ENCODE peak calls at places on chromosomes 5 and 9, in five cellular contexts. One of them, this sample, is unnamed.

GRCh38 chr5:124803617-124804331 is 57.3 kb upstream of the ZNF608 start:
- DNase-seq in cardiac muscle cell: no peak
- DNase-seq in kidney tubule cell: no peak
- DNase-seq in islet precursor cell: no peak
- DNase-seq in NCI-H1105 treated with DMSO at 0.1 percent for 48 hours: no peak
- DNase-seq in this sample: no peak

GRCh38 chr9:33815781-33816180 is 1.2 kb upstream of the UBE2R2 start:
- DNase-seq in cardiac muscle cell: no peak
- DNase-seq in kidney tubule cell: no peak
- DNase-seq in islet precursor cell: no peak
- DNase-seq in NCI-H1105 treated with DMSO at 0.1 percent for 48 hours: no peak
- DNase-seq in this sample: no peak

GRCh38 chr9:80492221-80492620 is 920.5 kb downstream of the TLE4 start:
- DNase-seq in cardiac muscle cell: peak
- DNase-seq in kidney tubule cell: peak
- DNase-seq in islet precursor cell: no peak
- DNase-seq in NCI-H1105 treated with DMSO at 0.1 percent for 48 hours: peak
- DNase-seq in this sample: peak

GRCh38 chr9:117044241-117044640 is 357.1 kb downstream of the TRIM32 start:
- DNase-seq in cardiac muscle cell: no peak
- DNase-seq in kidney tubule cell: no peak
- DNase-seq in islet precursor cell: peak
- DNase-seq in NCI-H1105 treated with DMSO at 0.1 percent for 48 hours: no peak
- DNase-seq in this sample: no peak

GRCh38 chr9:38276751-38277439 is 115.6 kb upstream of the ALDH1B1 start:
- DNase-seq in cardiac muscle cell: no peak
- DNase-seq in kidney tubule cell: no peak
- DNase-seq in islet precursor cell: no peak
- DNase-seq in NCI-H1105 treated with DMSO at 0.1 percent for 48 hours: no peak
- DNase-seq in this sample: no peak

GRCh38 chr9:97518909-97519307 is 17.4 kb downstream of the TMOD1 start:
- DNase-seq in cardiac muscle cell: peak
- DNase-seq in kidney tubule cell: peak
- DNase-seq in islet precursor cell: peak
- DNase-seq in NCI-H1105 treated with DMSO at 0.1 percent for 48 hours: no peak
- DNase-seq in this sample: peak

GRCh38 chr9:36818242-36818938 is 215.7 kb downstream of the PAX5 start:
- DNase-seq in cardiac muscle cell: peak
- DNase-seq in kidney tubule cell: no peak
- DNase-seq in islet precursor cell: no peak
- DNase-seq in NCI-H1105 treated with DMSO at 0.1 percent for 48 hours: no peak
- DNase-seq in this sample: no peak

GRCh38 chr5:141870871-141871270 is 7.3 kb downstream of the PCDH1 start:
- DNase-seq in cardiac muscle cell: no peak
- DNase-seq in kidney tubule cell: peak
- DNase-seq in islet precursor cell: peak
- DNase-seq in NCI-H1105 treated with DMSO at 0.1 percent for 48 hours: no peak
- DNase-seq in this sample: no peak

GRCh38 chr5:80668016-80668969 is 13.5 kb upstream of the DHFR start:
- DNase-seq in cardiac muscle cell: no peak
- DNase-seq in kidney tubule cell: peak
- DNase-seq in islet precursor cell: no peak
- DNase-seq in NCI-H1105 treated with DMSO at 0.1 percent for 48 hours: no peak
- DNase-seq in this sample: no peak

GRCh38 chr9:97900738-97901565 is 21.3 kb downstream of the TRMO start:
- DNase-seq in cardiac muscle cell: peak
- DNase-seq in kidney tubule cell: peak
- DNase-seq in islet precursor cell: no peak
- DNase-seq in NCI-H1105 treated with DMSO at 0.1 percent for 48 hours: peak
- DNase-seq in this sample: peak

GRCh38 chr5:145586664-145587307 is 248.4 kb downstream of the PRELID2 start:
- DNase-seq in cardiac muscle cell: no peak
- DNase-seq in kidney tubule cell: no peak
- DNase-seq in islet precursor cell: no peak
- DNase-seq in NCI-H1105 treated with DMSO at 0.1 percent for 48 hours: no peak
- DNase-seq in this sample: no peak

GRCh38 chr5:63125862-63126261 is 547.2 kb downstream of the LRRC70 start:
- DNase-seq in cardiac muscle cell: peak
- DNase-seq in kidney tubule cell: peak
- DNase-seq in islet precursor cell: peak
- DNase-seq in NCI-H1105 treated with DMSO at 0.1 percent for 48 hours: peak
- DNase-seq in this sample: no peak

GRCh38 chr5:36854402-36855140 is 22.0 kb upstream of the NIPBL start:
- DNase-seq in cardiac muscle cell: no peak
- DNase-seq in kidney tubule cell: no peak
- DNase-seq in islet precursor cell: no peak
- DNase-seq in NCI-H1105 treated with DMSO at 0.1 percent for 48 hours: no peak
- DNase-seq in this sample: no peak

GRCh38 chr9:71812385-71812784 is 44.1 kb upstream of the CEMIP2 start:
- DNase-seq in cardiac muscle cell: peak
- DNase-seq in kidney tubule cell: no peak
- DNase-seq in islet precursor cell: no peak
- DNase-seq in NCI-H1105 treated with DMSO at 0.1 percent for 48 hours: no peak
- DNase-seq in this sample: no peak

GRCh38 chr5:25515525-25515924 is 870.7 kb upstream of the CDH10 start:
- DNase-seq in cardiac muscle cell: no peak
- DNase-seq in kidney tubule cell: no peak
- DNase-seq in islet precursor cell: no peak
- DNase-seq in NCI-H1105 treated with DMSO at 0.1 percent for 48 hours: no peak
- DNase-seq in this sample: no peak

GRCh38 chr9:109812818-109813281 is 32.9 kb downstream of the PALM2AKAP2 start:
- DNase-seq in cardiac muscle cell: no peak
- DNase-seq in kidney tubule cell: peak
- DNase-seq in islet precursor cell: no peak
- DNase-seq in NCI-H1105 treated with DMSO at 0.1 percent for 48 hours: no peak
- DNase-seq in this sample: no peak

GRCh38 chr5:78549043-78549442 is 99.5 kb downstream of the LHFPL2 start:
- DNase-seq in cardiac muscle cell: peak
- DNase-seq in kidney tubule cell: no peak
- DNase-seq in islet precursor cell: peak
- DNase-seq in NCI-H1105 treated with DMSO at 0.1 percent for 48 hours: no peak
- DNase-seq in this sample: no peak

GRCh38 chr9:16510506-16510905 is 360.0 kb downstream of the BNC2 start:
- DNase-seq in cardiac muscle cell: no peak
- DNase-seq in kidney tubule cell: peak
- DNase-seq in islet precursor cell: no peak
- DNase-seq in NCI-H1105 treated with DMSO at 0.1 percent for 48 hours: no peak
- DNase-seq in this sample: no peak

GRCh38 chr9:107368696-107369095 is 85.6 kb downstream of the RAD23B start:
- DNase-seq in cardiac muscle cell: peak
- DNase-seq in kidney tubule cell: no peak
- DNase-seq in islet precursor cell: no peak
- DNase-seq in NCI-H1105 treated with DMSO at 0.1 percent for 48 hours: no peak
- DNase-seq in this sample: no peak

GRCh38 chr5:180441577-180441976 is 52.6 kb upstream of the CNOT6 start:
- DNase-seq in cardiac muscle cell: peak
- DNase-seq in kidney tubule cell: peak
- DNase-seq in islet precursor cell: no peak
- DNase-seq in NCI-H1105 treated with DMSO at 0.1 percent for 48 hours: no peak
- DNase-seq in this sample: no peak

GRCh38 chr9:19922476-19923118 is 133.8 kb upstream of the SLC24A2 start:
- DNase-seq in cardiac muscle cell: peak
- DNase-seq in kidney tubule cell: peak
- DNase-seq in islet precursor cell: peak
- DNase-seq in NCI-H1105 treated with DMSO at 0.1 percent for 48 hours: peak
- DNase-seq in this sample: no peak

GRCh38 chr9:121557581-121558422 is 58.2 kb upstream of the GGTA1 start:
- DNase-seq in cardiac muscle cell: peak
- DNase-seq in kidney tubule cell: peak
- DNase-seq in islet precursor cell: peak
- DNase-seq in NCI-H1105 treated with DMSO at 0.1 percent for 48 hours: no peak
- DNase-seq in this sample: peak

GRCh38 chr5:178284095-178284675 is 51.6 kb upstream of the PHYKPL start:
- DNase-seq in cardiac muscle cell: peak
- DNase-seq in kidney tubule cell: peak
- DNase-seq in islet precursor cell: no peak
- DNase-seq in NCI-H1105 treated with DMSO at 0.1 percent for 48 hours: no peak
- DNase-seq in this sample: no peak

GRCh38 chr9:135592625-135593024 is 31.1 kb downstream of the PAEP start:
- DNase-seq in cardiac muscle cell: no peak
- DNase-seq in kidney tubule cell: no peak
- DNase-seq in islet precursor cell: no peak
- DNase-seq in NCI-H1105 treated with DMSO at 0.1 percent for 48 hours: no peak
- DNase-seq in this sample: no peak

GRCh38 chr5:140295414-140295813 is 7.5 kb downstream of the PFDN1 start:
- DNase-seq in cardiac muscle cell: peak
- DNase-seq in kidney tubule cell: peak
- DNase-seq in islet precursor cell: no peak
- DNase-seq in NCI-H1105 treated with DMSO at 0.1 percent for 48 hours: peak
- DNase-seq in this sample: peak

GRCh38 chr5:142896325-142897007 is 126.3 kb downstream of the ARHGAP26 start:
- DNase-seq in cardiac muscle cell: no peak
- DNase-seq in kidney tubule cell: no peak
- DNase-seq in islet precursor cell: no peak
- DNase-seq in NCI-H1105 treated with DMSO at 0.1 percent for 48 hours: no peak
- DNase-seq in this sample: no peak

GRCh38 chr9:108270041-108270440 is 585.7 kb downstream of the ACTL7B start:
- DNase-seq in cardiac muscle cell: no peak
- DNase-seq in kidney tubule cell: peak
- DNase-seq in islet precursor cell: peak
- DNase-seq in NCI-H1105 treated with DMSO at 0.1 percent for 48 hours: no peak
- DNase-seq in this sample: no peak

GRCh38 chr9:120845255-120845654 is 2.5 kb upstream of the PSMD5 start:
- DNase-seq in cardiac muscle cell: no peak
- DNase-seq in kidney tubule cell: no peak
- DNase-seq in islet precursor cell: no peak
- DNase-seq in NCI-H1105 treated with DMSO at 0.1 percent for 48 hours: no peak
- DNase-seq in this sample: no peak

GRCh38 chr9:13606576-13606975 is 327.1 kb upstream of the MPDZ start:
- DNase-seq in cardiac muscle cell: no peak
- DNase-seq in kidney tubule cell: no peak
- DNase-seq in islet precursor cell: no peak
- DNase-seq in NCI-H1105 treated with DMSO at 0.1 percent for 48 hours: no peak
- DNase-seq in this sample: no peak

GRCh38 chr5:168120416-168121137 is 170.9 kb upstream of the WWC1 start:
- DNase-seq in cardiac muscle cell: no peak
- DNase-seq in kidney tubule cell: no peak
- DNase-seq in islet precursor cell: no peak
- DNase-seq in NCI-H1105 treated with DMSO at 0.1 percent for 48 hours: no peak
- DNase-seq in this sample: no peak

GRCh38 chr5:173412151-173412550 is 83.9 kb upstream of the STC2 start:
- DNase-seq in cardiac muscle cell: no peak
- DNase-seq in kidney tubule cell: no peak
- DNase-seq in islet precursor cell: peak
- DNase-seq in NCI-H1105 treated with DMSO at 0.1 percent for 48 hours: no peak
- DNase-seq in this sample: no peak

GRCh38 chr9:6356441-6356840 is 28.3 kb downstream of the TPD52L3 start:
- DNase-seq in cardiac muscle cell: no peak
- DNase-seq in kidney tubule cell: no peak
- DNase-seq in islet precursor cell: no peak
- DNase-seq in NCI-H1105 treated with DMSO at 0.1 percent for 48 hours: no peak
- DNase-seq in this sample: no peak

GRCh38 chr5:33372721-33373120 is 68.0 kb upstream of the TARS1 start:
- DNase-seq in cardiac muscle cell: no peak
- DNase-seq in kidney tubule cell: no peak
- DNase-seq in islet precursor cell: no peak
- DNase-seq in NCI-H1105 treated with DMSO at 0.1 percent for 48 hours: no peak
- DNase-seq in this sample: no peak

GRCh38 chr5:34555699-34556513 is 100.2 kb upstream of the RAI14 start:
- DNase-seq in cardiac muscle cell: no peak
- DNase-seq in kidney tubule cell: peak
- DNase-seq in islet precursor cell: no peak
- DNase-seq in NCI-H1105 treated with DMSO at 0.1 percent for 48 hours: peak
- DNase-seq in this sample: no peak

GRCh38 chr9:133144142-133144886 is 19.4 kb downstream of the GBGT1 start:
- DNase-seq in cardiac muscle cell: peak
- DNase-seq in kidney tubule cell: peak
- DNase-seq in islet precursor cell: peak
- DNase-seq in NCI-H1105 treated with DMSO at 0.1 percent for 48 hours: peak
- DNase-seq in this sample: peak

GRCh38 chr5:149048806-149049205 is 14.1 kb downstream of the SH3TC2 start:
- DNase-seq in cardiac muscle cell: no peak
- DNase-seq in kidney tubule cell: peak
- DNase-seq in islet precursor cell: no peak
- DNase-seq in NCI-H1105 treated with DMSO at 0.1 percent for 48 hours: no peak
- DNase-seq in this sample: no peak